ENCODE peak calls at places on chromosomes 11 and 22, in eight cellular contexts. P, I, N, W, S, K, R and E are unnamed samples.

GRCh38 chr22:24330636-24331035 is 60.0 kb downstream of the SPECC1L start:
- DNase-seq in P (peak), W (no peak), R (no peak), S (no peak), N (no peak), I (no peak), K (no peak), E (no peak)

GRCh38 chr11:126194121-126194543 is 17.3 kb downstream of the RPUSD4 start:
- DNase-seq in W (no peak), I (peak), K (peak), N (peak), R (peak), P (peak), S (no peak), E (no peak)

GRCh38 chr11:76789443-76789719 is 6.2 kb downstream of the TSKU start:
- DNase-seq in R (no peak), K (no peak), N (no peak), I (no peak), W (peak), P (no peak), S (no peak), E (no peak)

GRCh38 chr22:36658900-36659299 is 44.7 kb downstream of the CACNG2 start:
- DNase-seq in W (no peak), S (no peak), R (no peak), N (no peak), P (no peak), I (no peak), K (peak), E (no peak)

GRCh38 chr11:64348611-64349387 is 8.8 kb downstream of the CCDC88B start:
- DNase-seq in K (no peak), R (peak), N (no peak), S (no peak), P (no peak), I (no peak), W (no peak), E (no peak)

GRCh38 chr11:27649800-27650199 is 50.5 kb downstream of the BDNF start:
- DNase-seq in K (no peak), R (no peak), S (no peak), W (no peak), P (no peak), I (no peak), N (no peak), E (no peak)

GRCh38 chr11:92826136-92826535 is 143.3 kb upstream of the MTNR1B start:
- DNase-seq in K (no peak), P (no peak), N (no peak), S (no peak), I (no peak), W (no peak), R (no peak), E (no peak)

GRCh38 chr11:16945671-16946469 is 68.3 kb downstream of the PLEKHA7 start:
- DNase-seq in W (no peak), I (peak), N (peak), R (peak), S (peak), K (peak), P (peak), E (peak)

GRCh38 chr11:75603791-75604736 is 42.0 kb downstream of the SERPINH1 start:
- DNase-seq in R (no peak), K (no peak), N (no peak), I (no peak), S (no peak), W (no peak), P (peak), E (peak)

DNA sequence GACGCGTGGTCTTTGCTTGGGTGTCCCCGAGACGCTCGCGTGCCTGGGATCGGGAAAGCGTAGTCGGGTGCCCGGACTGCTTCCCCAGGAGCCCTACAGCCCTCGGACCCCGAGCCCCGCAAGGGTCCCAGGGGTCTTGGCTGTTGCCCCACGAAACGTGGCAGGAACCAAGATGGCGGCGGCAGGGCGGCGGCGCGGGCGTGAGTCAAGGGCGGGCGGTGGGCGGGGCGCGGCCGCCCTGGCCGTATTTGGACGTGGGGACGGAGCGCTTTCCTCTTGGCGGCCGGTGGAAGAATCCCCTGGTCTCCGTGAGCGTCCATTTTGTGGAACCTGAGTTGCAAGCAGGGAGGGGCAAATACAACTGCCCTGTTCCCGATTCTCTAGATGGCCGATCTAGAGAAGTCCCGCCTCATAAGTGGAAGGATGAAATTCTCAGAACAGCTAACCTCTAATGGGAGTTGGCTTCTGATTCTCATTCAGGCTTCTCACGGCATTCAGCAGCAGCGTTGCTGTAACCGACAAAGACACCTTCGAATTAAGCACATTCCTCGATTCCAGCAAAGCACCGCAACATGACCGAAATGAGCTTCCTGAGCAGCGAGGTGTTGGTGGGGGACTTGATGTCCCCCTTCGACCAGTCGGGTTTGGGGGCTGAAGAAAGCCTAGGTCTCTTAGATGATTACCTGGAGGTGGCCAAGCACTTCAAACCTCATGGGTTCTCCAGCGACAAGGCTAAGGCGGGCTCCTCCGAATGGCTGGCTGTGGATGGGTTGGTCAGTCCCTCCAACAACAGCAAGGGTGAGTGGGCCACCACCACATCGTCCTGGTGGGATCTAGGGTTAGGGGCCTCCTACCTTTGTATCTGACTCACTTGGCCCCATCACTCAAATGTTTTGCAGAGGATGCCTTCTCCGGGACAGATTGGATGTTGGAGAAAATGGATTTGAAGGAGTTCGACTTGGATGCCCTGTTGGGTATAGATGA is 804 bp downstream of the ATF4 start:
- DNase-seq in I (peak), R (no peak), K (peak), N (peak), P (peak), W (peak), S (no peak), E (no peak)
- TF ChIP-seq POLR2AphosphoS5 in I (peak), R (no peak), K (no peak), N (no peak), P (peak), W (peak), S (peak), E (peak)

DNA sequence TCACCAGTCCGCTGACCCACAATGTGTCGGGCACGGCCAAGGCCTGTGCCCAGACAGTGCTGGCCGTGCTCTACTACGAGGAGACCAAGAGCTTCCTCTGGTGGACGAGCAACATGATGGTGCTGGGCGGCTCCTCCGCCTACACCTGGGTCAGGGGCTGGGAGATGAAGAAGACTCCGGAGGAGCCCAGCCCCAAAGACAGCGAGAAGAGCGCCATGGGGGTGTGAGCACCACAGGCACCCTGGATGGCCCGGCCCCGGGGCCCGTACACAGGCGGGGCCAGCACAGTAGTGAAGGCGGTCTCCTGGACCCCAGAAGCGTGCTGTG is 6.1 kb downstream of the SLC35C1 start:
- DNase-seq in K (no peak), N (no peak), S (no peak), W (peak), R (no peak), I (no peak), P (no peak), E (no peak)
- H3K4me3 ChIP-seq in K (no peak), N (no peak), S (no peak), W (no peak), R (no peak), I (no peak), P (no peak), E (no peak)

GRCh38 chr11:825366-826231 is 2.1 kb upstream of the CRACR2B start:
- DNase-seq in R (no peak), N (peak), P (no peak), S (no peak), K (no peak), W (no peak), I (no peak), E (no peak)
- TF ChIP-seq POLR2AphosphoS5 in R (peak), N (no peak), P (no peak), S (no peak), K (peak), W (no peak), I (no peak), E (peak)

GRCh38 chr22:31637375-31637937 is 24.6 kb downstream of the PISD start:
- DNase-seq in N (no peak), R (no peak), S (peak), K (no peak), W (no peak), P (no peak), I (no peak), E (no peak)
- H3K4me3 ChIP-seq in N (no peak), R (no peak), S (peak), K (peak), W (no peak), P (no peak), I (no peak), E (no peak)

GRCh38 chr22:37696657-37697539 is at the start of gene TRIOBP:
- DNase-seq in W (peak), I (peak), S (no peak), P (peak), N (peak), R (no peak), K (peak), E (no peak)
- TF ChIP-seq POLR2AphosphoS5 in W (peak), I (no peak), S (no peak), P (peak), N (no peak), R (no peak), K (no peak), E (no peak)

GRCh38 chr11:44729065-44729464 is 2.3 kb downstream of the TSPAN18 start:
- DNase-seq in K (no peak), I (no peak), R (no peak), W (no peak), P (peak), N (no peak), S (no peak), E (no peak)

GRCh38 chr11:44728491-44728910 is 1.7 kb downstream of the TSPAN18 start:
- DNase-seq in W (peak), P (peak), I (no peak), R (no peak), N (no peak), S (no peak), K (no peak), E (no peak)

GRCh38 chr11:44727373-44728084 is 767 bp downstream of the TSPAN18 start:
- DNase-seq in I (peak), R (peak), N (peak), K (peak), S (peak), P (peak), W (peak), E (peak)

GRCh38 chr11:44727114-44727372 is 281 bp downstream of the TSPAN18 start:
- DNase-seq in R (no peak), N (no peak), I (no peak), K (no peak), S (no peak), P (no peak), W (no peak), E (no peak)

DNA sequence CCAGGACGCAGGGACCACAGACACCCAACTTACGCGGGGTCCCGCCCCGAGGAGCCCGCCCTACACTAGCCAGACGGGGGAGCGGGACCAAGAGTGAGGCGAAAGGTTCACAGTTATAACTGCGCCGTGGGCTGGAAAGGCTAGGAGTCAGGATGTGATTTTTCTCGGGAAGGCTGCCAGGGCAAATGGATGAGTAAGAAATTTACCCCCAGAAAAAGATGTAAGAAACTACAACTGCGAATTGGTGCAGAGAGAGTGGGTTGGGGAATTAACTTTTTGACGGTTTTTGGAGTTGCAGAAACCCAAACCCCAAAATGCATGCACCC is 1.3 kb downstream of the TSPAN18 start:
- DNase-seq in W (no peak), R (no peak), I (no peak), N (no peak), P (no peak), K (no peak), S (no peak), E (no peak)
- H3K4me3 ChIP-seq in W (peak), R (peak), I (no peak), N (no peak), P (peak), K (peak), S (no peak), E (peak)

DNA sequence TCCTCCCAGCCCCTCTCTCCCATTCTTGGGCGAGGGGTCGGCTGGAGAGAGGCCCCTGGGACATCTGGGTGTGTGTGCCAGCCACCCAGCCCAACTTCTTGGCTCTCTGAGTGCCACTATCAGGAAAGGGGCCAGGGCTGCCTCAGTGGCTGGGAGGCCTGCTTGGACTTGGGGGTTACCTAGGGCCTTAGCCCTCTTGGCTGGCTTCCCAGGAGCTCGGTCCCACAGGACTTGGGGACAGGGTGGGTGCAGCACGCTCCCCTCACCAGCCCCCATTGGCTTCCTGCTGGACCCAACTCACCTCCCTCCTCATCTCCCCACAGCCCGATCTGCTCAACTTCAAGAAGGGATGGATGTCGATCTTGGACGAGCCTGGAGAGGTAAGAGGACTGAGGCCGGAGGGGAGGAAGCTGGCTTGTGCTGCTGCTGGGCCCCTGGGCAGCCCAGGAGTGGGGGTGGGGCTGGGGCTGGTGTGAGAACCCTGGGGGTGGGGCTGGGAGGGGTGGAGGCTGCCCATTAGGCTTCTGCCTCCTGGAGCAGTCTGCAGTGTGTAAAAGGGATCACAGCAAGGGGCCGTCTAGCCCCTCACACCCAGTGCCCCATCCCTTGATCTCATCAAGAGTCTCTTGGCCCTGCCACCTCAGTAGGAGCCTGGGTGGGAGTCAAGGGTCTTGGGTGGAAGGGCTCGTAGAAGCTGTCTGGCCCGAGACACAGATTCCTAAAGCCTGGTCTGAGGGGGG is 54.8 kb downstream of the TRIOBP start:
- DNase-seq in K (no peak), W (no peak), R (no peak), S (no peak), P (no peak), I (no peak), N (no peak), E (no peak)
- TF ChIP-seq POLR2AphosphoS5 in K (no peak), W (no peak), R (no peak), S (no peak), P (no peak), I (no peak), N (no peak), E (no peak)

GRCh38 chr11:65855927-65856363 is 2.0 kb downstream of the CFL1 start:
- DNase-seq in S (no peak), N (no peak), R (no peak), K (no peak), W (no peak), P (no peak), I (no peak), E (no peak)
- H3K4me3 ChIP-seq in S (peak), N (no peak), R (peak), K (peak), W (no peak), P (peak), I (peak), E (peak)